ENCODE peak calls at places on chromosome 6, in eight cellular contexts. One of them, this sample, is unnamed.

GRCh38 chr6:170102038-170102437 is 188.8 kb downstream of the DLL1 start:
- DNase-seq in ovary: no peak
- DNase-seq in HepG2: no peak
- DNase-seq in IMR-90: no peak
- DNase-seq in body of pancreas: no peak
- DNase-seq in adrenal gland: no peak
- DNase-seq in H54: no peak
- DNase-seq in endothelial cell of umbilical vein: no peak
- DNase-seq in this sample: no peak

GRCh38 chr6:98016565-98016964 is 733.5 kb upstream of the MMS22L start:
- DNase-seq in ovary: no peak
- DNase-seq in HepG2: no peak
- DNase-seq in IMR-90: no peak
- DNase-seq in body of pancreas: no peak
- DNase-seq in adrenal gland: no peak
- DNase-seq in H54: no peak
- DNase-seq in endothelial cell of umbilical vein: no peak
- DNase-seq in this sample: no peak

GRCh38 chr6:138526822-138527235 is 27.5 kb upstream of the NHSL1 start:
- DNase-seq in ovary: no peak
- DNase-seq in HepG2: peak
- DNase-seq in IMR-90: no peak
- DNase-seq in body of pancreas: no peak
- DNase-seq in adrenal gland: no peak
- DNase-seq in H54: no peak
- DNase-seq in endothelial cell of umbilical vein: no peak
- DNase-seq in this sample: no peak

GRCh38 chr6:43796910-43797890 is 27.2 kb downstream of the VEGFA start:
- DNase-seq in ovary: no peak
- DNase-seq in HepG2: no peak
- DNase-seq in IMR-90: no peak
- DNase-seq in body of pancreas: no peak
- DNase-seq in adrenal gland: peak
- DNase-seq in H54: no peak
- DNase-seq in endothelial cell of umbilical vein: no peak
- DNase-seq in this sample: no peak

GRCh38 chr6:136051140-136051775 is 198.9 kb downstream of the MTFR2 start:
- DNase-seq in ovary: no peak
- DNase-seq in HepG2: no peak
- DNase-seq in IMR-90: peak
- DNase-seq in body of pancreas: no peak
- DNase-seq in adrenal gland: peak
- DNase-seq in H54: no peak
- DNase-seq in endothelial cell of umbilical vein: peak
- DNase-seq in this sample: no peak

GRCh38 chr6:148217921-148218320 is 124.7 kb upstream of the SASH1 start:
- DNase-seq in ovary: no peak
- DNase-seq in HepG2: no peak
- DNase-seq in IMR-90: no peak
- DNase-seq in body of pancreas: no peak
- DNase-seq in adrenal gland: no peak
- DNase-seq in H54: no peak
- DNase-seq in endothelial cell of umbilical vein: no peak
- DNase-seq in this sample: peak

GRCh38 chr6:36977470-36977941 is 8.5 kb downstream of the MTCH1 start:
- DNase-seq in ovary: no peak
- DNase-seq in HepG2: no peak
- DNase-seq in IMR-90: no peak
- DNase-seq in body of pancreas: peak
- DNase-seq in adrenal gland: no peak
- DNase-seq in H54: no peak
- DNase-seq in endothelial cell of umbilical vein: no peak
- DNase-seq in this sample: no peak

GRCh38 chr6:111057074-111057752 is 30.1 kb upstream of the SLC16A10 start:
- DNase-seq in ovary: no peak
- DNase-seq in HepG2: peak
- DNase-seq in IMR-90: peak
- DNase-seq in body of pancreas: no peak
- DNase-seq in adrenal gland: peak
- DNase-seq in H54: peak
- DNase-seq in endothelial cell of umbilical vein: peak
- DNase-seq in this sample: peak

GRCh38 chr6:120129228-120129627 is 779.7 kb upstream of the MAN1A1 start:
- DNase-seq in ovary: no peak
- DNase-seq in HepG2: no peak
- DNase-seq in IMR-90: no peak
- DNase-seq in body of pancreas: no peak
- DNase-seq in adrenal gland: no peak
- DNase-seq in H54: no peak
- DNase-seq in endothelial cell of umbilical vein: no peak
- DNase-seq in this sample: no peak

GRCh38 chr6:17233531-17233930 is 47.6 kb upstream of the RBM24 start:
- DNase-seq in ovary: no peak
- DNase-seq in HepG2: peak
- DNase-seq in IMR-90: peak
- DNase-seq in body of pancreas: no peak
- DNase-seq in adrenal gland: no peak
- DNase-seq in H54: peak
- DNase-seq in endothelial cell of umbilical vein: no peak
- DNase-seq in this sample: no peak

GRCh38 chr6:117149324-117149723 is 116.0 kb upstream of the VGLL2 start:
- DNase-seq in ovary: no peak
- DNase-seq in HepG2: no peak
- DNase-seq in IMR-90: no peak
- DNase-seq in body of pancreas: no peak
- DNase-seq in adrenal gland: no peak
- DNase-seq in H54: no peak
- DNase-seq in endothelial cell of umbilical vein: no peak
- DNase-seq in this sample: no peak

GRCh38 chr6:105522626-105523322 is 119.9 kb upstream of the PREP start:
- DNase-seq in ovary: no peak
- DNase-seq in HepG2: no peak
- DNase-seq in IMR-90: peak
- DNase-seq in body of pancreas: no peak
- DNase-seq in adrenal gland: no peak
- DNase-seq in H54: no peak
- DNase-seq in endothelial cell of umbilical vein: no peak
- DNase-seq in this sample: no peak

GRCh38 chr6:142485256-142485655 is 183.4 kb downstream of the ADGRG6 start:
- DNase-seq in ovary: no peak
- DNase-seq in HepG2: no peak
- DNase-seq in IMR-90: peak
- DNase-seq in body of pancreas: no peak
- DNase-seq in adrenal gland: no peak
- DNase-seq in H54: no peak
- DNase-seq in endothelial cell of umbilical vein: no peak
- DNase-seq in this sample: no peak

GRCh38 chr6:170034294-170034693 is 256.6 kb downstream of the DLL1 start:
- DNase-seq in ovary: no peak
- DNase-seq in HepG2: no peak
- DNase-seq in IMR-90: no peak
- DNase-seq in body of pancreas: peak
- DNase-seq in adrenal gland: peak
- DNase-seq in H54: no peak
- DNase-seq in endothelial cell of umbilical vein: no peak
- DNase-seq in this sample: no peak

GRCh38 chr6:87071683-87072082 is 23.2 kb downstream of the CGA start:
- DNase-seq in ovary: no peak
- DNase-seq in HepG2: no peak
- DNase-seq in IMR-90: no peak
- DNase-seq in body of pancreas: no peak
- DNase-seq in adrenal gland: no peak
- DNase-seq in H54: no peak
- DNase-seq in endothelial cell of umbilical vein: no peak
- DNase-seq in this sample: no peak

GRCh38 chr6:136762022-136762975 is 30.0 kb downstream of the MAP3K5 start:
- DNase-seq in ovary: no peak
- DNase-seq in HepG2: no peak
- DNase-seq in IMR-90: no peak
- DNase-seq in body of pancreas: no peak
- DNase-seq in adrenal gland: no peak
- DNase-seq in H54: no peak
- DNase-seq in endothelial cell of umbilical vein: no peak
- DNase-seq in this sample: no peak

GRCh38 chr6:133953634-133954415 is 801 bp downstream of the TBPL1 start:
- DNase-seq in ovary: no peak
- DNase-seq in HepG2: no peak
- DNase-seq in IMR-90: no peak
- DNase-seq in body of pancreas: no peak
- DNase-seq in adrenal gland: no peak
- DNase-seq in H54: no peak
- DNase-seq in endothelial cell of umbilical vein: no peak
- DNase-seq in this sample: peak

GRCh38 chr6:45988635-45989034 is 27.0 kb downstream of the CLIC5 start:
- DNase-seq in ovary: no peak
- DNase-seq in HepG2: no peak
- DNase-seq in IMR-90: no peak
- DNase-seq in body of pancreas: no peak
- DNase-seq in adrenal gland: no peak
- DNase-seq in H54: no peak
- DNase-seq in endothelial cell of umbilical vein: no peak
- DNase-seq in this sample: peak

GRCh38 chr6:51323056-51323455 is 504.4 kb downstream of the TFAP2B start:
- DNase-seq in ovary: no peak
- DNase-seq in HepG2: no peak
- DNase-seq in IMR-90: no peak
- DNase-seq in body of pancreas: no peak
- DNase-seq in adrenal gland: no peak
- DNase-seq in H54: no peak
- DNase-seq in endothelial cell of umbilical vein: no peak
- DNase-seq in this sample: no peak

GRCh38 chr6:3118353-3119039 is at the start of gene BPHL:
- DNase-seq in ovary: peak
- DNase-seq in HepG2: peak
- DNase-seq in IMR-90: peak
- DNase-seq in body of pancreas: peak
- DNase-seq in adrenal gland: peak
- DNase-seq in H54: peak
- DNase-seq in endothelial cell of umbilical vein: peak
- DNase-seq in this sample: peak
- TF ChIP-seq POLR2A in ovary: peak
- TF ChIP-seq POLR2A in HepG2: peak
- TF ChIP-seq POLR2A in IMR-90: peak
- TF ChIP-seq POLR2A in body of pancreas: peak
- TF ChIP-seq POLR2A in adrenal gland: peak
- TF ChIP-seq POLR2A in H54: peak
- TF ChIP-seq POLR2A in endothelial cell of umbilical vein: peak
- TF ChIP-seq POLR2A in this sample: peak

GRCh38 chr6:125956506-125957390 is at the start of gene HINT3:
- DNase-seq in ovary: peak
- DNase-seq in HepG2: peak
- DNase-seq in IMR-90: peak
- DNase-seq in body of pancreas: peak
- DNase-seq in adrenal gland: peak
- DNase-seq in H54: peak
- DNase-seq in endothelial cell of umbilical vein: peak
- DNase-seq in this sample: peak
- TF ChIP-seq POLR2A in ovary: peak
- TF ChIP-seq POLR2A in HepG2: peak
- TF ChIP-seq POLR2A in IMR-90: peak
- TF ChIP-seq POLR2A in body of pancreas: peak
- TF ChIP-seq POLR2A in adrenal gland: no peak
- TF ChIP-seq POLR2A in H54: peak
- TF ChIP-seq POLR2A in endothelial cell of umbilical vein: peak
- TF ChIP-seq POLR2A in this sample: peak

DNA sequence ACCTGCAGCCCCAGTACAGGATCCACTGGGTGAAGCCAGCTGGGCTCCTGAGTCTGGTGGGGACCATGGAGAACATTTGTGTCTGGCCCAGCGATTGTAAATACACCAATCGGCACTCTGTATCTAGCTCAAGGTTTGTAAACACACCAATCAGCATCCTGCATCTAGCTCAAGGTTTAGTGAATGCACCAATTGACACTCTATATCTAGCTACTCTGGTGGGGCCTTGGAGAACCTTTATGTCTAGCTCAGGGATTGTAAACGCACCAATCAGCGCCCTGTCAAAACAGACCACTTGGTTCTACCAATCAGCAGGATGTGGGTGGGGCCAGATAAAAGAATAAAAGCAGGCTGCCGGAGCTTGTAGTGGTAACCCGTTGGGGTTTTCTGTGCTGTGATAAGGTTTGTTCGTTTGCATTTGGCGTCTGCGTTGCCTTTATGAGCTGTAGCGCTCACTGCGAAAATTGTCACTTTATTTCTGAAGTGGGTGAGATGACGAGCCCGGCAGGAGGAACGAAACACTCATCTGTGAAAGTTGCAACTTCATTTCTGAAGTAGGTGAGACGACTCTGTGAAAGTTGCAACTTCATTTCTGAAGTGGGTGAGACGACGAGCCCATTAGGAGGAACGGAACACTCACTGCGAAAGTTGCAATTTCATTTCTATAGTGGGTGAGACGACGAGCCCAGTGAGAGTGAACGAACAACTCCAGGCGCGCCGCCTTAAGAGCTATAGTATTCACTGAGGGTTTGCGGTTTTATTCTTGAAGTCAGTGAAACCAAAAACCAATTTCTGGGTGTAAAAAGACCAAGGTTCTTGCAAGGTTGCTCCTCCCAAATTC is 31.1 kb downstream of the SERPINB6 start:
- DNase-seq in ovary: no peak
- DNase-seq in HepG2: peak
- DNase-seq in IMR-90: no peak
- DNase-seq in body of pancreas: no peak
- DNase-seq in adrenal gland: no peak
- DNase-seq in H54: no peak
- DNase-seq in endothelial cell of umbilical vein: no peak
- DNase-seq in this sample: no peak
- TF ChIP-seq POLR2A in ovary: no peak
- TF ChIP-seq POLR2A in HepG2: no peak
- TF ChIP-seq POLR2A in IMR-90: no peak
- TF ChIP-seq POLR2A in body of pancreas: no peak
- TF ChIP-seq POLR2A in adrenal gland: no peak
- TF ChIP-seq POLR2A in H54: no peak
- TF ChIP-seq POLR2A in endothelial cell of umbilical vein: no peak
- TF ChIP-seq POLR2A in this sample: peak

DNA sequence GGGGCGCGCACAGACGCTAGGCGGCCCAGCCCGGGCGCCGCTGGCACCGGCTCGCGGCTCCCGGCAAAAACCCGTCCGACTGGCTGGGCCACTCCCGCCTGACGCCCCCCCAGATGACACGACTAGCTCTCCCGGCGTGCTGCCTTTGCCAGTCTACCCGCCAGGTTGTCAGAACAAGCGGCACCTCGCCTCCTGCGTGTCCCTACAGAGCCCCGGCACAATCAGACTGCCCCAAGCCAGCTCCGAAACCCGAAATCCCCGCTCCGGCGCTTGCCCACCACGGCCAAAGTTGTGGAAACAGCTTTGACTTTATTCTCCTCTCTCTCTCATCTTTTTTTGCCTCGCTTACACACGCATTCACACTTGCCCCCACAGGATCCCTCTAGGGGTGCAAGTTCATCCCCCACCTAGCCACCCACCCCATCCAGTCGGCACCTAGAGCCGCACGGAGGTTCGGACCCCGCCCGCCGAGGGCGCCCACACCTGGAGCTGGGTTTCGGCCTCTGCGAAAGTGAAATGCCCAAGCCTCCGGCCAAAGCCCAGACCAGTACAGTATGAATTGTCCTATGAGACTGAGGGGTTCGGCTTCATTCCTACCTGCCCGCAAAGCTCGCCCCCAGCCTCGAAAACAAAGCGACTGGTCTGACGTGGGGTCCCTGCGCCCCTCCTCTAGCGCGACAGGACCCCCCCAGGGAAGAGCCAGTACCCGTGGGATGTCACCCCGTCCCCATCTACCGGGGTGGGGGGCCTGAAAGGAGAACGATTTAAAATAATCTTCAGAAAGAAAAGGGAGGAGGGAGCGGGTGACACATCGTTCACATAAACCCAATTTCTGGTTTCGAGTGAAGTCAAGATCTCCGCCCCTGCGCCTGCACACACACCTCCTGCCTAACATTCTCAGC is 1.7 kb downstream of the TFAP2A start:
- DNase-seq in ovary: no peak
- DNase-seq in HepG2: no peak
- DNase-seq in IMR-90: no peak
- DNase-seq in body of pancreas: peak
- DNase-seq in adrenal gland: no peak
- DNase-seq in H54: no peak
- DNase-seq in endothelial cell of umbilical vein: no peak
- DNase-seq in this sample: peak
- TF ChIP-seq POLR2A in ovary: no peak
- TF ChIP-seq POLR2A in HepG2: no peak
- TF ChIP-seq POLR2A in IMR-90: no peak
- TF ChIP-seq POLR2A in body of pancreas: peak
- TF ChIP-seq POLR2A in adrenal gland: no peak
- TF ChIP-seq POLR2A in H54: no peak
- TF ChIP-seq POLR2A in endothelial cell of umbilical vein: no peak
- TF ChIP-seq POLR2A in this sample: no peak